ENCODE peak calls at places on chromosomes 4 and X, in four cellular contexts. G is mesendoderm; A is naive thymus-derived CD4-positive, alpha-beta T cell; R is fibroblast of lung. T is an unnamed sample.

GRCh38 chr4:166886708-166887107 is 347.6 kb downstream of the SPOCK3 start:
- DNase-seq in G (no peak), A (no peak), R (no peak), T (no peak)

GRCh38 chr4:99809326-99809725 is 7.3 kb upstream of the DAPP1 start:
- DNase-seq in G (no peak), A (no peak), R (no peak), T (no peak)

GRCh38 chrX:1239681-1240142 is 27.3 kb upstream of the CRLF2 start:
- DNase-seq in G (no peak), A (no peak), R (no peak), T (no peak)

GRCh38 chr4:134201216-134202098 is at the start of gene PABPC4L:
- DNase-seq in G (peak; percentile 90), A (no peak), R (peak; percentile 63), T (no peak)

GRCh38 chrX:23694606-23695005 is 27.3 kb downstream of the PRDX4 start:
- DNase-seq in G (peak; percentile 40), A (peak; percentile 38), R (peak; percentile 62), T (no peak)

GRCh38 chr4:147772459-147772969 is 40.6 kb downstream of the ARHGAP10 start:
- DNase-seq in G (no peak), A (no peak), R (peak; percentile 67), T (peak; percentile 85)

GRCh38 chr4:1901127-1901526 is 29.9 kb downstream of the NSD2 start:
- DNase-seq in G (no peak), A (no peak), R (no peak), T (no peak)

GRCh38 chr4:138330531-138330930 is 88.4 kb upstream of the SLC7A11 start:
- DNase-seq in G (peak; percentile 56), A (no peak), R (no peak), T (no peak)

GRCh38 chr4:54493862-54494261 is 163.9 kb upstream of the KIT start:
- DNase-seq in G (no peak), A (no peak), R (no peak), T (no peak)

GRCh38 chrX:34341258-34341657 is 209.1 kb upstream of the FAM47A start:
- DNase-seq in G (peak; percentile 22), A (no peak), R (no peak), T (no peak)

GRCh38 chr4:121698119-121698732 is 1.4 kb upstream of the ANXA5 start:
- DNase-seq in G (no peak), A (no peak), R (peak; percentile 36), T (no peak)

GRCh38 chr4:38872620-38873019 is 5.0 kb downstream of the FAM114A1 start:
- DNase-seq in G (no peak), A (no peak), R (peak; percentile 85), T (no peak)

GRCh38 chrX:53000447-53001208 is 42.3 kb upstream of the FAM156A start:
- DNase-seq in G (no peak), A (no peak), R (no peak), T (no peak)

GRCh38 chr4:118099106-118099505 is 64.8 kb downstream of the NDST3 start:
- DNase-seq in G (no peak), A (no peak), R (no peak), T (no peak)

GRCh38 chr4:105520819-105521790 is 31.3 kb upstream of the ARHGEF38 start:
- DNase-seq in G (peak; percentile 61), A (no peak), R (peak; percentile 67), T (peak; percentile 41)

GRCh38 chr4:53962516-53963225 is 101.7 kb downstream of the CHIC2 start:
- DNase-seq in G (peak; percentile 59), A (no peak), R (peak; percentile 18), T (peak; percentile 85)

GRCh38 chrX:154481911-154482601 is 3.0 kb upstream of the LAGE3 start:
- DNase-seq in G (no peak), A (no peak), R (no peak), T (no peak)

GRCh38 chrX:47501226-47502071 is 18.4 kb upstream of the ZNF41 start:
- DNase-seq in G (no peak), A (no peak), R (peak; percentile 72), T (no peak)

GRCh38 chrX:153902388-153902787 is 2.1 kb upstream of the AVPR2 start:
- DNase-seq in G (no peak), A (no peak), R (no peak), T (no peak)

GRCh38 chr4:53763813-53764597 is 172.7 kb upstream of the LNX1 start:
- DNase-seq in G (peak; percentile 14), A (no peak), R (peak; percentile 68), T (peak; percentile 19)

GRCh38 chr4:35689866-35690265 is 554.4 kb downstream of the ARAP2 start:
- DNase-seq in G (peak; percentile 31), A (no peak), R (no peak), T (peak; percentile 28)

GRCh38 chr4:159487284-159487747 is 384.4 kb downstream of the RAPGEF2 start:
- DNase-seq in G (peak; percentile 90), A (peak; percentile 5), R (peak; percentile 83), T (peak; percentile 23)

GRCh38 chr4:187108846-187109245 is 385.2 kb upstream of the FAT1 start:
- DNase-seq in G (no peak), A (no peak), R (no peak), T (no peak)

GRCh38 chr4:139242511-139243051 is 37.4 kb downstream of the MGARP start:
- DNase-seq in G (no peak), A (no peak), R (peak; percentile 67), T (peak; percentile 69)

GRCh38 chr4:23881674-23882337 is 8.0 kb downstream of the PPARGC1A start:
- DNase-seq in G (no peak), A (no peak), R (no peak), T (no peak)

GRCh38 chrX:24117288-24117687 is 32.2 kb upstream of the ZFX start:
- DNase-seq in G (no peak), A (no peak), R (peak; percentile 82), T (no peak)

GRCh38 chr4:67565284-67565683 is 6.8 kb downstream of the STAP1 start:
- DNase-seq in G (no peak), A (no peak), R (no peak), T (no peak)

GRCh38 chr4:28225005-28225404 is 1364.4 kb downstream of the STIM2 start:
- DNase-seq in G (peak; percentile 81), A (no peak), R (peak; percentile 41), T (no peak)

GRCh38 chr4:7384003-7384928 is 50.5 kb downstream of the PSAPL1 start:
- DNase-seq in G (no peak), A (no peak), R (no peak), T (no peak)

GRCh38 chr4:107248571-107248970 is 212.5 kb upstream of the DKK2 start:
- DNase-seq in G (no peak), A (no peak), R (no peak), T (peak; percentile 60)

GRCh38 chrX:105323951-105324350 is 103.5 kb upstream of the TEX13A start:
- DNase-seq in G (peak; percentile 6), A (no peak), R (peak; percentile 72), T (peak; percentile 68)

GRCh38 chr4:8893227-8893623 is 21.6 kb upstream of the HMX1 start:
- DNase-seq in G (no peak), A (no peak), R (no peak), T (no peak)
- H3K27me3 ChIP-seq in G (peaks cover 58% of the 10 kb centered on the region), A (peaks cover 4% of the 10 kb centered on the region), R (peaks cover 13% of the 10 kb centered on the region), T (peaks cover 59% of the 10 kb centered on the region)

GRCh38 chr4:15543537-15544195 is 74.0 kb downstream of the CC2D2A start:
- DNase-seq in G (no peak), A (no peak), R (no peak), T (no peak)

GRCh38 chr4:15541941-15542340 is 72.3 kb downstream of the CC2D2A start:
- DNase-seq in G (no peak), A (no peak), R (no peak), T (no peak)

GRCh38 chr4:15545371-15545770 is 75.7 kb downstream of the CC2D2A start:
- DNase-seq in G (no peak), A (no peak), R (no peak), T (no peak)

GRCh38 chr4:15544196-15544730 is 74.6 kb downstream of the CC2D2A start:
- DNase-seq in G (peak; percentile 15), A (no peak), R (no peak), T (no peak)

GRCh38 chr4:15542795-15543194 is 73.1 kb downstream of the CC2D2A start:
- DNase-seq in G (no peak), A (no peak), R (no peak), T (no peak)
- H3K27ac ChIP-seq in G (no peak overlapping the region), A (no peak overlapping the region), R (no peak overlapping the region), T (no peak overlapping the region)

GRCh38 chr4:41360911-41361830 is 104.4 kb downstream of the UCHL1 start:
- DNase-seq in G (peak; percentile 47), A (no peak), R (peak; percentile 33), T (no peak)

GRCh38 chr4:41360214-41360910 is 103.6 kb downstream of the UCHL1 start:
- DNase-seq in G (peak; percentile 74), A (no peak), R (peak; percentile 32), T (no peak)

GRCh38 chr4:41359069-41359769 is 102.5 kb downstream of the UCHL1 start:
- DNase-seq in G (peak; percentile 86), A (no peak), R (no peak), T (no peak)

GRCh38 chr4:41359836-41360213 is 103.1 kb downstream of the UCHL1 start:
- DNase-seq in G (peak; percentile 57), A (no peak), R (no peak), T (no peak)

GRCh38 chr4:41358626-41359025 is 101.9 kb downstream of the UCHL1 start:
- DNase-seq in G (no peak), A (no peak), R (peak; percentile 18), T (no peak)
- H3K27me3 ChIP-seq in G (peaks cover 12% of the 10 kb centered on the region), A (no peaks in the 10 kb centered on the region), R (peaks cover 8% of the 10 kb centered on the region), T (peaks cover 55% of the 10 kb centered on the region)

GRCh38 chr4:89334311-89334710 is 26.7 kb upstream of the GPRIN3 start:
- DNase-seq in G (no peak), A (no peak), R (no peak), T (no peak)

GRCh38 chr4:89331637-89332544 is 24.3 kb upstream of the GPRIN3 start:
- DNase-seq in G (no peak), A (no peak), R (no peak), T (no peak)

GRCh38 chr4:89334830-89335229 is 27.2 kb upstream of the GPRIN3 start:
- DNase-seq in G (no peak), A (no peak), R (no peak), T (no peak)

GRCh38 chr4:89329280-89329679 is 21.7 kb upstream of the GPRIN3 start:
- DNase-seq in G (no peak), A (no peak), R (no peak), T (no peak)

GRCh38 chr4:89331197-89331596 is 23.6 kb upstream of the GPRIN3 start:
- DNase-seq in G (no peak), A (no peak), R (no peak), T (no peak)
- H3K27ac ChIP-seq in G (no peak overlapping the region), A (no peak overlapping the region), R (no peak overlapping the region), T (no peak overlapping the region)

GRCh38 chrX:145820825-145821224 is 3.2 kb downstream of the SLITRK2 start:
- DNase-seq in G (no peak), A (no peak), R (no peak), T (no peak)
- H3K27me3 ChIP-seq in G (peaks cover 2% of the 10 kb centered on the region), A (no peaks in the 10 kb centered on the region), R (peaks cover 2% of the 10 kb centered on the region), T (peaks cover 8% of the 10 kb centered on the region)

GRCh38 chr4:56630876-56631666 is 50.0 kb downstream of the HOPX start:
- DNase-seq in G (no peak), A (no peak), R (peak; percentile 81), T (no peak)
- H3K27ac ChIP-seq in G (no peak overlapping the region), A (no peak overlapping the region), R (no peak overlapping the region), T (no peak overlapping the region)

T was measured in foreskin keratinocyte.